ENCODE peak calls at places on chromosomes 6 and 20, in seven cellular contexts. One of them, this sample, is unnamed.

GRCh38 chr6:11791354-11792107 is 12.9 kb upstream of the ADTRP start:
- DNase-seq in mucosa of descending colon: no peak
- DNase-seq in CD4-positive, alpha-beta T cell: no peak
- DNase-seq in RWPE1: no peak
- DNase-seq in stomach: no peak
- DNase-seq in astrocyte of the cerebellum: no peak
- DNase-seq in fibroblast of mammary gland: peak
- DNase-seq in this sample: no peak

GRCh38 chr6:136926383-136926782 is 4.3 kb downstream of the SLC35D3 start:
- DNase-seq in mucosa of descending colon: no peak
- DNase-seq in CD4-positive, alpha-beta T cell: no peak
- DNase-seq in RWPE1: no peak
- DNase-seq in stomach: no peak
- DNase-seq in astrocyte of the cerebellum: no peak
- DNase-seq in fibroblast of mammary gland: no peak
- DNase-seq in this sample: no peak

GRCh38 chr6:9437836-9438235 is 977.0 kb downstream of the TFAP2A start:
- DNase-seq in mucosa of descending colon: no peak
- DNase-seq in CD4-positive, alpha-beta T cell: no peak
- DNase-seq in RWPE1: peak
- DNase-seq in stomach: no peak
- DNase-seq in astrocyte of the cerebellum: no peak
- DNase-seq in fibroblast of mammary gland: no peak
- DNase-seq in this sample: no peak

GRCh38 chr6:169000022-169000421 is 253.6 kb downstream of the THBS2 start:
- DNase-seq in mucosa of descending colon: no peak
- DNase-seq in CD4-positive, alpha-beta T cell: no peak
- DNase-seq in RWPE1: no peak
- DNase-seq in stomach: no peak
- DNase-seq in astrocyte of the cerebellum: no peak
- DNase-seq in fibroblast of mammary gland: no peak
- DNase-seq in this sample: no peak

GRCh38 chr6:25337004-25337403 is 57.8 kb downstream of the CARMIL1 start:
- DNase-seq in mucosa of descending colon: no peak
- DNase-seq in CD4-positive, alpha-beta T cell: no peak
- DNase-seq in RWPE1: no peak
- DNase-seq in stomach: no peak
- DNase-seq in astrocyte of the cerebellum: no peak
- DNase-seq in fibroblast of mammary gland: no peak
- DNase-seq in this sample: no peak

GRCh38 chr6:123838612-123839279 is 35.1 kb downstream of the NKAIN2 start:
- DNase-seq in mucosa of descending colon: no peak
- DNase-seq in CD4-positive, alpha-beta T cell: no peak
- DNase-seq in RWPE1: no peak
- DNase-seq in stomach: no peak
- DNase-seq in astrocyte of the cerebellum: no peak
- DNase-seq in fibroblast of mammary gland: no peak
- DNase-seq in this sample: no peak

GRCh38 chr6:158999669-159000403 is at the start of gene RSPH3:
- DNase-seq in mucosa of descending colon: peak
- DNase-seq in CD4-positive, alpha-beta T cell: peak
- DNase-seq in RWPE1: peak
- DNase-seq in stomach: peak
- DNase-seq in astrocyte of the cerebellum: peak
- DNase-seq in fibroblast of mammary gland: peak
- DNase-seq in this sample: peak

GRCh38 chr6:4658486-4658885 is 117.7 kb upstream of the CDYL start:
- DNase-seq in mucosa of descending colon: no peak
- DNase-seq in CD4-positive, alpha-beta T cell: no peak
- DNase-seq in RWPE1: no peak
- DNase-seq in stomach: no peak
- DNase-seq in astrocyte of the cerebellum: no peak
- DNase-seq in fibroblast of mammary gland: no peak
- DNase-seq in this sample: no peak

GRCh38 chr20:14434379-14435136 is 97.1 kb upstream of the FLRT3 start:
- DNase-seq in mucosa of descending colon: no peak
- DNase-seq in CD4-positive, alpha-beta T cell: no peak
- DNase-seq in RWPE1: peak
- DNase-seq in stomach: no peak
- DNase-seq in astrocyte of the cerebellum: no peak
- DNase-seq in fibroblast of mammary gland: peak
- DNase-seq in this sample: no peak

GRCh38 chr6:163983601-163984445 is 569.3 kb downstream of the QKI start:
- DNase-seq in mucosa of descending colon: no peak
- DNase-seq in CD4-positive, alpha-beta T cell: no peak
- DNase-seq in RWPE1: no peak
- DNase-seq in stomach: no peak
- DNase-seq in astrocyte of the cerebellum: no peak
- DNase-seq in fibroblast of mammary gland: no peak
- DNase-seq in this sample: no peak

GRCh38 chr6:30227763-30228487 is 14.7 kb upstream of the TRIM26 start:
- DNase-seq in mucosa of descending colon: no peak
- DNase-seq in CD4-positive, alpha-beta T cell: no peak
- DNase-seq in RWPE1: no peak
- DNase-seq in stomach: no peak
- DNase-seq in astrocyte of the cerebellum: no peak
- DNase-seq in fibroblast of mammary gland: no peak
- DNase-seq in this sample: no peak

GRCh38 chr6:139236105-139236504 is 55.7 kb downstream of the TXLNB start:
- DNase-seq in mucosa of descending colon: no peak
- DNase-seq in CD4-positive, alpha-beta T cell: no peak
- DNase-seq in RWPE1: no peak
- DNase-seq in stomach: no peak
- DNase-seq in astrocyte of the cerebellum: no peak
- DNase-seq in fibroblast of mammary gland: no peak
- DNase-seq in this sample: no peak

GRCh38 chr6:83867527-83868161 is 8.2 kb downstream of the CYB5R4 start:
- DNase-seq in mucosa of descending colon: peak
- DNase-seq in CD4-positive, alpha-beta T cell: no peak
- DNase-seq in RWPE1: peak
- DNase-seq in stomach: peak
- DNase-seq in astrocyte of the cerebellum: no peak
- DNase-seq in fibroblast of mammary gland: peak
- DNase-seq in this sample: peak

GRCh38 chr20:52047811-52048302 is 143.7 kb downstream of the ZFP64 start:
- DNase-seq in mucosa of descending colon: no peak
- DNase-seq in CD4-positive, alpha-beta T cell: no peak
- DNase-seq in RWPE1: no peak
- DNase-seq in stomach: no peak
- DNase-seq in astrocyte of the cerebellum: peak
- DNase-seq in fibroblast of mammary gland: peak
- DNase-seq in this sample: no peak

GRCh38 chr20:31543966-31544598 is 29.8 kb downstream of the HM13 start:
- DNase-seq in mucosa of descending colon: no peak
- DNase-seq in CD4-positive, alpha-beta T cell: no peak
- DNase-seq in RWPE1: peak
- DNase-seq in stomach: no peak
- DNase-seq in astrocyte of the cerebellum: peak
- DNase-seq in fibroblast of mammary gland: peak
- DNase-seq in this sample: peak

GRCh38 chr20:43508106-43508505 is 609 bp downstream of the L3MBTL1 start:
- DNase-seq in mucosa of descending colon: no peak
- DNase-seq in CD4-positive, alpha-beta T cell: no peak
- DNase-seq in RWPE1: no peak
- DNase-seq in stomach: no peak
- DNase-seq in astrocyte of the cerebellum: no peak
- DNase-seq in fibroblast of mammary gland: no peak
- DNase-seq in this sample: no peak

GRCh38 chr20:47574616-47575401 is 73.1 kb downstream of the NCOA3 start:
- DNase-seq in mucosa of descending colon: no peak
- DNase-seq in CD4-positive, alpha-beta T cell: no peak
- DNase-seq in RWPE1: no peak
- DNase-seq in stomach: no peak
- DNase-seq in astrocyte of the cerebellum: no peak
- DNase-seq in fibroblast of mammary gland: peak
- DNase-seq in this sample: no peak

GRCh38 chr20:32336918-32337347 is 21.2 kb upstream of the ASXL1 start:
- DNase-seq in mucosa of descending colon: no peak
- DNase-seq in CD4-positive, alpha-beta T cell: no peak
- DNase-seq in RWPE1: peak
- DNase-seq in stomach: no peak
- DNase-seq in astrocyte of the cerebellum: no peak
- DNase-seq in fibroblast of mammary gland: peak
- DNase-seq in this sample: no peak

GRCh38 chr20:13260620-13261279 is 39.7 kb downstream of the ISM1 start:
- DNase-seq in mucosa of descending colon: no peak
- DNase-seq in CD4-positive, alpha-beta T cell: no peak
- DNase-seq in RWPE1: no peak
- DNase-seq in stomach: no peak
- DNase-seq in astrocyte of the cerebellum: no peak
- DNase-seq in fibroblast of mammary gland: no peak
- DNase-seq in this sample: no peak

GRCh38 chr6:119609865-119610264 is 260.3 kb upstream of the MAN1A1 start:
- DNase-seq in mucosa of descending colon: no peak
- DNase-seq in CD4-positive, alpha-beta T cell: no peak
- DNase-seq in RWPE1: no peak
- DNase-seq in stomach: no peak
- DNase-seq in astrocyte of the cerebellum: no peak
- DNase-seq in fibroblast of mammary gland: no peak
- DNase-seq in this sample: no peak

GRCh38 chr6:135995160-135995898 is 143.8 kb downstream of the PDE7B start:
- DNase-seq in mucosa of descending colon: no peak
- DNase-seq in CD4-positive, alpha-beta T cell: no peak
- DNase-seq in RWPE1: peak
- DNase-seq in stomach: no peak
- DNase-seq in astrocyte of the cerebellum: no peak
- DNase-seq in fibroblast of mammary gland: peak
- DNase-seq in this sample: no peak

GRCh38 chr6:145733207-145733606 is 2.1 kb downstream of the EPM2A start:
- DNase-seq in mucosa of descending colon: no peak
- DNase-seq in CD4-positive, alpha-beta T cell: no peak
- DNase-seq in RWPE1: no peak
- DNase-seq in stomach: no peak
- DNase-seq in astrocyte of the cerebellum: no peak
- DNase-seq in fibroblast of mammary gland: no peak
- DNase-seq in this sample: no peak
- TF ChIP-seq CTCF in mucosa of descending colon: no peak
- TF ChIP-seq CTCF in CD4-positive, alpha-beta T cell: no peak
- TF ChIP-seq CTCF in RWPE1: peak
- TF ChIP-seq CTCF in stomach: no peak
- TF ChIP-seq CTCF in astrocyte of the cerebellum: no peak
- TF ChIP-seq CTCF in fibroblast of mammary gland: no peak
- TF ChIP-seq CTCF in this sample: no peak

DNA sequence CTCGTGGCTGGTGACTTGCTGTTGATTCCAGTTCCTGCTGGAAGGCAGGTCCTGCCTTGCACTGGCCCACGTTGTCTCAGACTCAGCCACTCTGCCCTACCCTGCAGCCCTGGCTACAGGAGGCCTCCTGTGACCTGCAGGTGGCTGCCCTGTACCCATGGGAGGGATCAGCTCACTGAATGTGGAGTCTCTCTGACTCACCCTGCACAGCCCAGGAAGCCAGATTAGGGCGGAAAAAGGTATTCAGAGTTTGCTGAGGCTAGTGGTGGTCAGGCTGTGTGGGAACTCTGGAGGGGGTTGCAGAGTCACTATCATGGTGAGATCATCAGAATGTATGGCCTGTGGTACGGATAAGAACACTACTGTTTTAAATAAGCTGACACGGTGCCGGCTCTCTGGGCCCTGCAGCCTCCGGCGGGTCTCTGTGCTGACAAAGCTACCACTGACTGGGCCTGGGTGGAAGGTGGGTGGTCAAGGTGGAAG is 24.7 kb upstream of the PYGB start:
- DNase-seq in mucosa of descending colon: peak
- DNase-seq in CD4-positive, alpha-beta T cell: no peak
- DNase-seq in RWPE1: peak
- DNase-seq in stomach: peak
- DNase-seq in astrocyte of the cerebellum: peak
- DNase-seq in fibroblast of mammary gland: peak
- DNase-seq in this sample: peak
- TF ChIP-seq CTCF in mucosa of descending colon: no peak
- TF ChIP-seq CTCF in CD4-positive, alpha-beta T cell: no peak
- TF ChIP-seq CTCF in RWPE1: no peak
- TF ChIP-seq CTCF in stomach: peak
- TF ChIP-seq CTCF in astrocyte of the cerebellum: peak
- TF ChIP-seq CTCF in fibroblast of mammary gland: peak
- TF ChIP-seq CTCF in this sample: peak

GRCh38 chr6:161436106-161436876 is 162.4 kb upstream of the AGPAT4 start:
- DNase-seq in mucosa of descending colon: no peak
- DNase-seq in CD4-positive, alpha-beta T cell: no peak
- DNase-seq in RWPE1: no peak
- DNase-seq in stomach: no peak
- DNase-seq in astrocyte of the cerebellum: no peak
- DNase-seq in fibroblast of mammary gland: peak
- DNase-seq in this sample: no peak

GRCh38 chr6:161434921-161435411 is 161.1 kb upstream of the AGPAT4 start:
- DNase-seq in mucosa of descending colon: no peak
- DNase-seq in CD4-positive, alpha-beta T cell: no peak
- DNase-seq in RWPE1: peak
- DNase-seq in stomach: no peak
- DNase-seq in astrocyte of the cerebellum: peak
- DNase-seq in fibroblast of mammary gland: peak
- DNase-seq in this sample: peak

GRCh38 chr6:161437851-161438250 is 164.0 kb upstream of the AGPAT4 start:
- DNase-seq in mucosa of descending colon: no peak
- DNase-seq in CD4-positive, alpha-beta T cell: no peak
- DNase-seq in RWPE1: peak
- DNase-seq in stomach: no peak
- DNase-seq in astrocyte of the cerebellum: no peak
- DNase-seq in fibroblast of mammary gland: peak
- DNase-seq in this sample: no peak

GRCh38 chr6:161434331-161434730 is 160.5 kb upstream of the AGPAT4 start:
- DNase-seq in mucosa of descending colon: no peak
- DNase-seq in CD4-positive, alpha-beta T cell: no peak
- DNase-seq in RWPE1: no peak
- DNase-seq in stomach: no peak
- DNase-seq in astrocyte of the cerebellum: no peak
- DNase-seq in fibroblast of mammary gland: peak
- DNase-seq in this sample: no peak

GRCh38 chr6:161435426-161436065 is 161.7 kb upstream of the AGPAT4 start:
- DNase-seq in mucosa of descending colon: no peak
- DNase-seq in CD4-positive, alpha-beta T cell: no peak
- DNase-seq in RWPE1: no peak
- DNase-seq in stomach: no peak
- DNase-seq in astrocyte of the cerebellum: peak
- DNase-seq in fibroblast of mammary gland: peak
- DNase-seq in this sample: no peak
- TF ChIP-seq CTCF in mucosa of descending colon: no peak
- TF ChIP-seq CTCF in CD4-positive, alpha-beta T cell: no peak
- TF ChIP-seq CTCF in RWPE1: no peak
- TF ChIP-seq CTCF in stomach: no peak
- TF ChIP-seq CTCF in astrocyte of the cerebellum: no peak
- TF ChIP-seq CTCF in fibroblast of mammary gland: no peak
- TF ChIP-seq CTCF in this sample: no peak

GRCh38 chr6:93021235-93021909 is 398.0 kb downstream of the EPHA7 start:
- DNase-seq in mucosa of descending colon: no peak
- DNase-seq in CD4-positive, alpha-beta T cell: no peak
- DNase-seq in RWPE1: no peak
- DNase-seq in stomach: no peak
- DNase-seq in astrocyte of the cerebellum: no peak
- DNase-seq in fibroblast of mammary gland: no peak
- DNase-seq in this sample: no peak

GRCh38 chr6:93017626-93018025 is 401.7 kb downstream of the EPHA7 start:
- DNase-seq in mucosa of descending colon: no peak
- DNase-seq in CD4-positive, alpha-beta T cell: no peak
- DNase-seq in RWPE1: no peak
- DNase-seq in stomach: no peak
- DNase-seq in astrocyte of the cerebellum: no peak
- DNase-seq in fibroblast of mammary gland: no peak
- DNase-seq in this sample: no peak

GRCh38 chr6:93013054-93013453 is 406.3 kb downstream of the EPHA7 start:
- DNase-seq in mucosa of descending colon: no peak
- DNase-seq in CD4-positive, alpha-beta T cell: no peak
- DNase-seq in RWPE1: no peak
- DNase-seq in stomach: no peak
- DNase-seq in astrocyte of the cerebellum: no peak
- DNase-seq in fibroblast of mammary gland: no peak
- DNase-seq in this sample: no peak

GRCh38 chr6:93017213-93017612 is 402.1 kb downstream of the EPHA7 start:
- DNase-seq in mucosa of descending colon: no peak
- DNase-seq in CD4-positive, alpha-beta T cell: no peak
- DNase-seq in RWPE1: no peak
- DNase-seq in stomach: no peak
- DNase-seq in astrocyte of the cerebellum: no peak
- DNase-seq in fibroblast of mammary gland: no peak
- DNase-seq in this sample: no peak
- TF ChIP-seq CTCF in mucosa of descending colon: no peak
- TF ChIP-seq CTCF in CD4-positive, alpha-beta T cell: no peak
- TF ChIP-seq CTCF in RWPE1: no peak
- TF ChIP-seq CTCF in stomach: no peak
- TF ChIP-seq CTCF in astrocyte of the cerebellum: peak
- TF ChIP-seq CTCF in fibroblast of mammary gland: no peak
- TF ChIP-seq CTCF in this sample: no peak

This sample was measured in AG09319.